ENCODE peak calls at places on chromosomes 3 and 15, in seven cellular contexts. B is NCI-H1092; W is C1 segment of cervical spinal cord; I is stimulated activated CD4-positive, alpha-beta T cell treated with anti-CD3 and anti-CD28 coated beads, Interleukin-4, amount 100 ng/mL, for 24 hours; C is GM04504; S is amniotic stem cell; Y is NCI-H1417. N is an unnamed sample.

GRCh38 chr3:48120223-48120622 is 68.0 kb downstream of the CDC25A start:
- DNase-seq in B (no peak), W (no peak), I (no peak), C (no peak), S (no peak), Y (no peak), N (no peak)

GRCh38 chr15:28133281-28133680 is 34.2 kb upstream of the OCA2 start:
- DNase-seq in B (no peak), W (no peak), I (no peak), C (no peak), S (no peak), Y (no peak), N (no peak)

GRCh38 chr3:66490214-66490613 is 10.6 kb downstream of the LRIG1 start:
- DNase-seq in B (no peak), W (no peak), I (no peak), C (no peak), S (no peak), Y (no peak), N (peak)

GRCh38 chr3:31777092-31777491 is 204.0 kb downstream of the OSBPL10 start:
- DNase-seq in B (no peak), W (no peak), I (no peak), C (no peak), S (no peak), Y (no peak), N (no peak)

GRCh38 chr15:23035964-23036566 is 3.3 kb downstream of the TUBGCP5 start:
- DNase-seq in B (peak), W (no peak), I (peak), C (peak), S (no peak), Y (peak), N (peak)

GRCh38 chr15:26614734-26615133 is 158.1 kb downstream of the GABRB3 start:
- DNase-seq in B (no peak), W (no peak), I (no peak), C (no peak), S (no peak), Y (no peak), N (no peak)

GRCh38 chr3:129422897-129423296 is 5.5 kb downstream of the EFCAB12 start:
- DNase-seq in B (no peak), W (no peak), I (no peak), C (no peak), S (no peak), Y (no peak), N (no peak)

GRCh38 chr3:41450416-41451231 is 251.3 kb downstream of the CTNNB1 start:
- DNase-seq in B (no peak), W (no peak), I (no peak), C (no peak), S (no peak), Y (no peak), N (no peak)

GRCh38 chr15:74208901-74209559 is 6.4 kb upstream of the STRA6 start:
- DNase-seq in B (no peak), W (no peak), I (no peak), C (no peak), S (no peak), Y (peak), N (no peak)

GRCh38 chr15:93319121-93319814 is 230.3 kb upstream of the RGMA start:
- DNase-seq in B (no peak), W (no peak), I (no peak), C (no peak), S (no peak), Y (no peak), N (no peak)

GRCh38 chr3:14138109-14138877 is 13.4 kb downstream of the TMEM43 start:
- DNase-seq in B (no peak), W (no peak), I (no peak), C (no peak), S (no peak), Y (no peak), N (no peak)

GRCh38 chr15:73464602-73465001 is 21.6 kb downstream of the REC114 start:
- DNase-seq in B (no peak), W (no peak), I (no peak), C (no peak), S (no peak), Y (no peak), N (no peak)

GRCh38 chr3:172675371-172676193 is 35.3 kb downstream of the NCEH1 start:
- DNase-seq in B (peak), W (no peak), I (peak), C (no peak), S (no peak), Y (peak), N (peak)

GRCh38 chr3:64382171-64382570 is 156.9 kb upstream of the PRICKLE2 start:
- DNase-seq in B (no peak), W (no peak), I (no peak), C (no peak), S (no peak), Y (no peak), N (no peak)

GRCh38 chr3:194109192-194109863 is 26.6 kb upstream of the HES1 start:
- DNase-seq in B (no peak), W (no peak), I (no peak), C (no peak), S (no peak), Y (no peak), N (no peak)

GRCh38 chr3:69671082-69671952 is 67.9 kb upstream of the MITF start:
- DNase-seq in B (no peak), W (no peak), I (no peak), C (peak), S (no peak), Y (peak), N (peak)

GRCh38 chr3:62372621-62373041 is 719 bp downstream of the FEZF2 start:
- DNase-seq in B (no peak), W (no peak), I (no peak), C (no peak), S (no peak), Y (peak), N (no peak)

GRCh38 chr3:43894176-43895049 is 203.7 kb downstream of the ABHD5 start:
- DNase-seq in B (peak), W (no peak), I (peak), C (peak), S (peak), Y (peak), N (peak)

GRCh38 chr3:121786485-121786884 is 36.9 kb upstream of the GOLGB1 start:
- DNase-seq in B (no peak), W (no peak), I (no peak), C (no peak), S (no peak), Y (no peak), N (no peak)

GRCh38 chr15:76996526-76997401 is 1.8 kb downstream of the PSTPIP1 start:
- DNase-seq in B (no peak), W (no peak), I (peak), C (no peak), S (no peak), Y (no peak), N (no peak)

GRCh38 chr3:177946965-177947364 is 589.3 kb upstream of the KCNMB2 start:
- DNase-seq in B (no peak), W (no peak), I (no peak), C (peak), S (no peak), Y (no peak), N (no peak)

GRCh38 chr3:134858516-134859035 is 63.5 kb downstream of the EPHB1 start:
- DNase-seq in B (no peak), W (no peak), I (no peak), C (no peak), S (no peak), Y (no peak), N (no peak)

GRCh38 chr3:102238362-102238761 is 196.5 kb upstream of the ZPLD1 start:
- DNase-seq in B (no peak), W (no peak), I (no peak), C (no peak), S (no peak), Y (peak), N (no peak)

GRCh38 chr3:181699171-181699903 is 12.4 kb upstream of the SOX2 start:
- DNase-seq in B (no peak), W (peak), I (no peak), C (no peak), S (no peak), Y (peak), N (no peak)

GRCh38 chr3:109195812-109196211 is 59.3 kb downstream of the C3orf85 start:
- DNase-seq in B (no peak), W (no peak), I (no peak), C (no peak), S (no peak), Y (no peak), N (no peak)

GRCh38 chr15:42273900-42274692 is 863 bp upstream of the TMEM87A start:
- DNase-seq in B (peak), W (no peak), I (peak), C (peak), S (peak), Y (peak), N (peak)